ENCODE peak calls at places on chromosomes 4 and X, in seven cellular contexts. One of them, this sample, is unnamed.

GRCh38 chrX:38215141-38215540 is 5.5 kb downstream of the SRPX start:
- DNase-seq in frontal cortex: no peak
- DNase-seq in foreskin melanocyte: peak
- DNase-seq in spleen: no peak
- DNase-seq in lung microvascular endothelial cell: no peak
- DNase-seq in activated naive CD4-positive, alpha-beta T cell treated with anti-CD3 and anti-CD28 coated beads, Interleukin-2, amount 50 U/mL, for 16 hours: no peak
- DNase-seq in activated CD4-positive, alpha-beta memory T cell treated with anti-CD3 and anti-CD28 coated beads, Interleukin-2, amount 10 ng/mL, durations not matched to agents 7 days and 5 days: no peak
- DNase-seq in this sample: peak

GRCh38 chr4:102871772-102872171 is 3.0 kb downstream of the CISD2 start:
- DNase-seq in frontal cortex: no peak
- DNase-seq in foreskin melanocyte: no peak
- DNase-seq in spleen: no peak
- DNase-seq in lung microvascular endothelial cell: no peak
- DNase-seq in activated naive CD4-positive, alpha-beta T cell treated with anti-CD3 and anti-CD28 coated beads, Interleukin-2, amount 50 U/mL, for 16 hours: no peak
- DNase-seq in activated CD4-positive, alpha-beta memory T cell treated with anti-CD3 and anti-CD28 coated beads, Interleukin-2, amount 10 ng/mL, durations not matched to agents 7 days and 5 days: no peak
- DNase-seq in this sample: no peak

GRCh38 chr4:151753056-151753455 is 7.8 kb downstream of the GATB start:
- DNase-seq in frontal cortex: no peak
- DNase-seq in foreskin melanocyte: no peak
- DNase-seq in spleen: no peak
- DNase-seq in lung microvascular endothelial cell: no peak
- DNase-seq in activated naive CD4-positive, alpha-beta T cell treated with anti-CD3 and anti-CD28 coated beads, Interleukin-2, amount 50 U/mL, for 16 hours: no peak
- DNase-seq in activated CD4-positive, alpha-beta memory T cell treated with anti-CD3 and anti-CD28 coated beads, Interleukin-2, amount 10 ng/mL, durations not matched to agents 7 days and 5 days: no peak
- DNase-seq in this sample: no peak

GRCh38 chrX:619812-620493 is 10.6 kb upstream of the SHOX start:
- DNase-seq in frontal cortex: no peak
- DNase-seq in foreskin melanocyte: no peak
- DNase-seq in spleen: no peak
- DNase-seq in lung microvascular endothelial cell: no peak
- DNase-seq in activated naive CD4-positive, alpha-beta T cell treated with anti-CD3 and anti-CD28 coated beads, Interleukin-2, amount 50 U/mL, for 16 hours: no peak
- DNase-seq in activated CD4-positive, alpha-beta memory T cell treated with anti-CD3 and anti-CD28 coated beads, Interleukin-2, amount 10 ng/mL, durations not matched to agents 7 days and 5 days: no peak
- DNase-seq in this sample: no peak

GRCh38 chr4:115234405-115235093 is 121.1 kb upstream of the NDST4 start:
- DNase-seq in frontal cortex: no peak
- DNase-seq in foreskin melanocyte: peak
- DNase-seq in spleen: no peak
- DNase-seq in lung microvascular endothelial cell: no peak
- DNase-seq in activated naive CD4-positive, alpha-beta T cell treated with anti-CD3 and anti-CD28 coated beads, Interleukin-2, amount 50 U/mL, for 16 hours: no peak
- DNase-seq in activated CD4-positive, alpha-beta memory T cell treated with anti-CD3 and anti-CD28 coated beads, Interleukin-2, amount 10 ng/mL, durations not matched to agents 7 days and 5 days: no peak
- DNase-seq in this sample: no peak

GRCh38 chr4:161359491-161359890 is 804.3 kb downstream of the FSTL5 start:
- DNase-seq in frontal cortex: no peak
- DNase-seq in foreskin melanocyte: no peak
- DNase-seq in spleen: no peak
- DNase-seq in lung microvascular endothelial cell: no peak
- DNase-seq in activated naive CD4-positive, alpha-beta T cell treated with anti-CD3 and anti-CD28 coated beads, Interleukin-2, amount 50 U/mL, for 16 hours: no peak
- DNase-seq in activated CD4-positive, alpha-beta memory T cell treated with anti-CD3 and anti-CD28 coated beads, Interleukin-2, amount 10 ng/mL, durations not matched to agents 7 days and 5 days: no peak
- DNase-seq in this sample: no peak

GRCh38 chrX:8988456-8988855 is 45.5 kb downstream of the FAM9B start:
- DNase-seq in frontal cortex: no peak
- DNase-seq in foreskin melanocyte: no peak
- DNase-seq in spleen: peak
- DNase-seq in lung microvascular endothelial cell: no peak
- DNase-seq in activated naive CD4-positive, alpha-beta T cell treated with anti-CD3 and anti-CD28 coated beads, Interleukin-2, amount 50 U/mL, for 16 hours: peak
- DNase-seq in activated CD4-positive, alpha-beta memory T cell treated with anti-CD3 and anti-CD28 coated beads, Interleukin-2, amount 10 ng/mL, durations not matched to agents 7 days and 5 days: no peak
- DNase-seq in this sample: peak

GRCh38 chr4:85784348-85784747 is 309.4 kb downstream of the ARHGAP24 start:
- DNase-seq in frontal cortex: no peak
- DNase-seq in foreskin melanocyte: no peak
- DNase-seq in spleen: no peak
- DNase-seq in lung microvascular endothelial cell: peak
- DNase-seq in activated naive CD4-positive, alpha-beta T cell treated with anti-CD3 and anti-CD28 coated beads, Interleukin-2, amount 50 U/mL, for 16 hours: no peak
- DNase-seq in activated CD4-positive, alpha-beta memory T cell treated with anti-CD3 and anti-CD28 coated beads, Interleukin-2, amount 10 ng/mL, durations not matched to agents 7 days and 5 days: no peak
- DNase-seq in this sample: no peak

GRCh38 chr4:28357985-28358384 is 1497.3 kb downstream of the STIM2 start:
- DNase-seq in frontal cortex: no peak
- DNase-seq in foreskin melanocyte: no peak
- DNase-seq in spleen: no peak
- DNase-seq in lung microvascular endothelial cell: no peak
- DNase-seq in activated naive CD4-positive, alpha-beta T cell treated with anti-CD3 and anti-CD28 coated beads, Interleukin-2, amount 50 U/mL, for 16 hours: no peak
- DNase-seq in activated CD4-positive, alpha-beta memory T cell treated with anti-CD3 and anti-CD28 coated beads, Interleukin-2, amount 10 ng/mL, durations not matched to agents 7 days and 5 days: no peak
- DNase-seq in this sample: peak

GRCh38 chrX:12149670-12150407 is 11.6 kb downstream of the FRMPD4 start:
- DNase-seq in frontal cortex: no peak
- DNase-seq in foreskin melanocyte: no peak
- DNase-seq in spleen: no peak
- DNase-seq in lung microvascular endothelial cell: no peak
- DNase-seq in activated naive CD4-positive, alpha-beta T cell treated with anti-CD3 and anti-CD28 coated beads, Interleukin-2, amount 50 U/mL, for 16 hours: no peak
- DNase-seq in activated CD4-positive, alpha-beta memory T cell treated with anti-CD3 and anti-CD28 coated beads, Interleukin-2, amount 10 ng/mL, durations not matched to agents 7 days and 5 days: no peak
- DNase-seq in this sample: no peak

GRCh38 chr4:2761035-2761923 is 5.1 kb upstream of the TNIP2 start:
- DNase-seq in frontal cortex: no peak
- DNase-seq in foreskin melanocyte: no peak
- DNase-seq in spleen: peak
- DNase-seq in lung microvascular endothelial cell: peak
- DNase-seq in activated naive CD4-positive, alpha-beta T cell treated with anti-CD3 and anti-CD28 coated beads, Interleukin-2, amount 50 U/mL, for 16 hours: no peak
- DNase-seq in activated CD4-positive, alpha-beta memory T cell treated with anti-CD3 and anti-CD28 coated beads, Interleukin-2, amount 10 ng/mL, durations not matched to agents 7 days and 5 days: peak
- DNase-seq in this sample: no peak

GRCh38 chr4:95087657-95088455 is 330.1 kb downstream of the BMPR1B start:
- DNase-seq in frontal cortex: no peak
- DNase-seq in foreskin melanocyte: no peak
- DNase-seq in spleen: no peak
- DNase-seq in lung microvascular endothelial cell: no peak
- DNase-seq in activated naive CD4-positive, alpha-beta T cell treated with anti-CD3 and anti-CD28 coated beads, Interleukin-2, amount 50 U/mL, for 16 hours: no peak
- DNase-seq in activated CD4-positive, alpha-beta memory T cell treated with anti-CD3 and anti-CD28 coated beads, Interleukin-2, amount 10 ng/mL, durations not matched to agents 7 days and 5 days: no peak
- DNase-seq in this sample: no peak

GRCh38 chrX:153828308-153828707 is 2.0 kb downstream of the PDZD4 start:
- DNase-seq in frontal cortex: no peak
- DNase-seq in foreskin melanocyte: no peak
- DNase-seq in spleen: peak
- DNase-seq in lung microvascular endothelial cell: no peak
- DNase-seq in activated naive CD4-positive, alpha-beta T cell treated with anti-CD3 and anti-CD28 coated beads, Interleukin-2, amount 50 U/mL, for 16 hours: no peak
- DNase-seq in activated CD4-positive, alpha-beta memory T cell treated with anti-CD3 and anti-CD28 coated beads, Interleukin-2, amount 10 ng/mL, durations not matched to agents 7 days and 5 days: no peak
- DNase-seq in this sample: no peak

GRCh38 chr4:155889036-155889793 is 14.3 kb upstream of the TDO2 start:
- DNase-seq in frontal cortex: no peak
- DNase-seq in foreskin melanocyte: peak
- DNase-seq in spleen: no peak
- DNase-seq in lung microvascular endothelial cell: no peak
- DNase-seq in activated naive CD4-positive, alpha-beta T cell treated with anti-CD3 and anti-CD28 coated beads, Interleukin-2, amount 50 U/mL, for 16 hours: no peak
- DNase-seq in activated CD4-positive, alpha-beta memory T cell treated with anti-CD3 and anti-CD28 coated beads, Interleukin-2, amount 10 ng/mL, durations not matched to agents 7 days and 5 days: no peak
- DNase-seq in this sample: peak

GRCh38 chrX:140504371-140505324 is at the start of gene SOX3:
- DNase-seq in frontal cortex: no peak
- DNase-seq in foreskin melanocyte: no peak
- DNase-seq in spleen: no peak
- DNase-seq in lung microvascular endothelial cell: no peak
- DNase-seq in activated naive CD4-positive, alpha-beta T cell treated with anti-CD3 and anti-CD28 coated beads, Interleukin-2, amount 50 U/mL, for 16 hours: no peak
- DNase-seq in activated CD4-positive, alpha-beta memory T cell treated with anti-CD3 and anti-CD28 coated beads, Interleukin-2, amount 10 ng/mL, durations not matched to agents 7 days and 5 days: no peak
- DNase-seq in this sample: no peak

GRCh38 chr4:81446634-81447033 is 25.1 kb downstream of the RASGEF1B start:
- DNase-seq in frontal cortex: no peak
- DNase-seq in foreskin melanocyte: no peak
- DNase-seq in spleen: no peak
- DNase-seq in lung microvascular endothelial cell: no peak
- DNase-seq in activated naive CD4-positive, alpha-beta T cell treated with anti-CD3 and anti-CD28 coated beads, Interleukin-2, amount 50 U/mL, for 16 hours: no peak
- DNase-seq in activated CD4-positive, alpha-beta memory T cell treated with anti-CD3 and anti-CD28 coated beads, Interleukin-2, amount 10 ng/mL, durations not matched to agents 7 days and 5 days: no peak
- DNase-seq in this sample: no peak

GRCh38 chr4:185554243-185555126 is 19.2 kb upstream of the PDLIM3 start:
- DNase-seq in frontal cortex: no peak
- DNase-seq in foreskin melanocyte: no peak
- DNase-seq in spleen: no peak
- DNase-seq in lung microvascular endothelial cell: peak
- DNase-seq in activated naive CD4-positive, alpha-beta T cell treated with anti-CD3 and anti-CD28 coated beads, Interleukin-2, amount 50 U/mL, for 16 hours: no peak
- DNase-seq in activated CD4-positive, alpha-beta memory T cell treated with anti-CD3 and anti-CD28 coated beads, Interleukin-2, amount 10 ng/mL, durations not matched to agents 7 days and 5 days: no peak
- DNase-seq in this sample: no peak

GRCh38 chr4:97950836-97951235 is 192.4 kb downstream of the STPG2 start:
- DNase-seq in frontal cortex: no peak
- DNase-seq in foreskin melanocyte: no peak
- DNase-seq in spleen: no peak
- DNase-seq in lung microvascular endothelial cell: no peak
- DNase-seq in activated naive CD4-positive, alpha-beta T cell treated with anti-CD3 and anti-CD28 coated beads, Interleukin-2, amount 50 U/mL, for 16 hours: no peak
- DNase-seq in activated CD4-positive, alpha-beta memory T cell treated with anti-CD3 and anti-CD28 coated beads, Interleukin-2, amount 10 ng/mL, durations not matched to agents 7 days and 5 days: no peak
- DNase-seq in this sample: no peak

GRCh38 chr4:6177587-6178197 is 22.7 kb downstream of the JAKMIP1 start:
- DNase-seq in frontal cortex: no peak
- DNase-seq in foreskin melanocyte: no peak
- DNase-seq in spleen: no peak
- DNase-seq in lung microvascular endothelial cell: no peak
- DNase-seq in activated naive CD4-positive, alpha-beta T cell treated with anti-CD3 and anti-CD28 coated beads, Interleukin-2, amount 50 U/mL, for 16 hours: no peak
- DNase-seq in activated CD4-positive, alpha-beta memory T cell treated with anti-CD3 and anti-CD28 coated beads, Interleukin-2, amount 10 ng/mL, durations not matched to agents 7 days and 5 days: peak
- DNase-seq in this sample: no peak

GRCh38 chr4:107838138-107838618 is 13.4 kb downstream of the SGMS2 start:
- DNase-seq in frontal cortex: no peak
- DNase-seq in foreskin melanocyte: no peak
- DNase-seq in spleen: no peak
- DNase-seq in lung microvascular endothelial cell: no peak
- DNase-seq in activated naive CD4-positive, alpha-beta T cell treated with anti-CD3 and anti-CD28 coated beads, Interleukin-2, amount 50 U/mL, for 16 hours: no peak
- DNase-seq in activated CD4-positive, alpha-beta memory T cell treated with anti-CD3 and anti-CD28 coated beads, Interleukin-2, amount 10 ng/mL, durations not matched to agents 7 days and 5 days: no peak
- DNase-seq in this sample: peak

GRCh38 chr4:118173956-118174355 is 139.7 kb downstream of the NDST3 start:
- DNase-seq in frontal cortex: no peak
- DNase-seq in foreskin melanocyte: peak
- DNase-seq in spleen: no peak
- DNase-seq in lung microvascular endothelial cell: peak
- DNase-seq in activated naive CD4-positive, alpha-beta T cell treated with anti-CD3 and anti-CD28 coated beads, Interleukin-2, amount 50 U/mL, for 16 hours: no peak
- DNase-seq in activated CD4-positive, alpha-beta memory T cell treated with anti-CD3 and anti-CD28 coated beads, Interleukin-2, amount 10 ng/mL, durations not matched to agents 7 days and 5 days: no peak
- DNase-seq in this sample: peak

GRCh38 chrX:111095974-111096870 is at the start of gene PAK3:
- DNase-seq in frontal cortex: no peak
- DNase-seq in foreskin melanocyte: no peak
- DNase-seq in spleen: peak
- DNase-seq in lung microvascular endothelial cell: peak
- DNase-seq in activated naive CD4-positive, alpha-beta T cell treated with anti-CD3 and anti-CD28 coated beads, Interleukin-2, amount 50 U/mL, for 16 hours: peak
- DNase-seq in activated CD4-positive, alpha-beta memory T cell treated with anti-CD3 and anti-CD28 coated beads, Interleukin-2, amount 10 ng/mL, durations not matched to agents 7 days and 5 days: peak
- DNase-seq in this sample: no peak

GRCh38 chr4:118373614-118374255 is 20.9 kb upstream of the PRSS12 start:
- DNase-seq in frontal cortex: no peak
- DNase-seq in foreskin melanocyte: no peak
- DNase-seq in spleen: no peak
- DNase-seq in lung microvascular endothelial cell: no peak
- DNase-seq in activated naive CD4-positive, alpha-beta T cell treated with anti-CD3 and anti-CD28 coated beads, Interleukin-2, amount 50 U/mL, for 16 hours: no peak
- DNase-seq in activated CD4-positive, alpha-beta memory T cell treated with anti-CD3 and anti-CD28 coated beads, Interleukin-2, amount 10 ng/mL, durations not matched to agents 7 days and 5 days: no peak
- DNase-seq in this sample: peak

GRCh38 chrX:30910124-30910860 is 21.2 kb upstream of the TAB3 start:
- DNase-seq in frontal cortex: no peak
- DNase-seq in foreskin melanocyte: no peak
- DNase-seq in spleen: no peak
- DNase-seq in lung microvascular endothelial cell: no peak
- DNase-seq in activated naive CD4-positive, alpha-beta T cell treated with anti-CD3 and anti-CD28 coated beads, Interleukin-2, amount 50 U/mL, for 16 hours: no peak
- DNase-seq in activated CD4-positive, alpha-beta memory T cell treated with anti-CD3 and anti-CD28 coated beads, Interleukin-2, amount 10 ng/mL, durations not matched to agents 7 days and 5 days: peak
- DNase-seq in this sample: peak

GRCh38 chr4:14994242-14994641 is 8.0 kb upstream of the CPEB2 start:
- DNase-seq in frontal cortex: no peak
- DNase-seq in foreskin melanocyte: no peak
- DNase-seq in spleen: no peak
- DNase-seq in lung microvascular endothelial cell: no peak
- DNase-seq in activated naive CD4-positive, alpha-beta T cell treated with anti-CD3 and anti-CD28 coated beads, Interleukin-2, amount 50 U/mL, for 16 hours: no peak
- DNase-seq in activated CD4-positive, alpha-beta memory T cell treated with anti-CD3 and anti-CD28 coated beads, Interleukin-2, amount 10 ng/mL, durations not matched to agents 7 days and 5 days: no peak
- DNase-seq in this sample: peak

This sample was measured in AG08395.